ENCODE peak calls at places on chromosome 21, in six cellular contexts. One of them, this sample, is unnamed.
A peak's percentile ranks its signal among the peaks of the same experiment; 100 is the strongest.

GRCh38 chr21:17388226-17388625 is 124.6 kb upstream of the CXADR start:
- DNase-seq in AG04450: no peak
- DNase-seq in iPS-NIHi11: no peak
- DNase-seq in stimulated activated CD4-positive, alpha-beta T cell treated with anti-CD3 and anti-CD28 coated beads, Interleukin-4, amount 100 ng/mL, for 1 hour: no peak
- DNase-seq in BJ: no peak
- DNase-seq in Caco-2: no peak
- DNase-seq in this sample: no peak

GRCh38 chr21:32702702-32703101 is 25.1 kb downstream of the SYNJ1 start:
- DNase-seq in AG04450: peak; percentile 20
- DNase-seq in iPS-NIHi11: no peak
- DNase-seq in stimulated activated CD4-positive, alpha-beta T cell treated with anti-CD3 and anti-CD28 coated beads, Interleukin-4, amount 100 ng/mL, for 1 hour: no peak
- DNase-seq in BJ: no peak
- DNase-seq in Caco-2: no peak
- DNase-seq in this sample: no peak

GRCh38 chr21:45540601-45540970 is 1.7 kb downstream of the SLC19A1 start:
- DNase-seq in AG04450: no peak
- DNase-seq in iPS-NIHi11: no peak
- DNase-seq in stimulated activated CD4-positive, alpha-beta T cell treated with anti-CD3 and anti-CD28 coated beads, Interleukin-4, amount 100 ng/mL, for 1 hour: no peak
- DNase-seq in BJ: no peak
- DNase-seq in Caco-2: peak; percentile 15
- DNase-seq in this sample: no peak

GRCh38 chr21:38505654-38506523 is 7.6 kb upstream of the ERG start:
- DNase-seq in AG04450: peak; percentile 46
- DNase-seq in iPS-NIHi11: peak; percentile 37
- DNase-seq in stimulated activated CD4-positive, alpha-beta T cell treated with anti-CD3 and anti-CD28 coated beads, Interleukin-4, amount 100 ng/mL, for 1 hour: no peak
- DNase-seq in BJ: no peak
- DNase-seq in Caco-2: no peak
- DNase-seq in this sample: peak; percentile 59

GRCh38 chr21:43657355-43658093 is 1.8 kb downstream of the HSF2BP start:
- DNase-seq in AG04450: no peak
- DNase-seq in iPS-NIHi11: no peak
- DNase-seq in stimulated activated CD4-positive, alpha-beta T cell treated with anti-CD3 and anti-CD28 coated beads, Interleukin-4, amount 100 ng/mL, for 1 hour: no peak
- DNase-seq in BJ: no peak
- DNase-seq in Caco-2: no peak
- DNase-seq in this sample: no peak

GRCh38 chr21:35438643-35439404 is 389.7 kb upstream of the RUNX1 start:
- DNase-seq in AG04450: no peak
- DNase-seq in iPS-NIHi11: no peak
- DNase-seq in stimulated activated CD4-positive, alpha-beta T cell treated with anti-CD3 and anti-CD28 coated beads, Interleukin-4, amount 100 ng/mL, for 1 hour: no peak
- DNase-seq in BJ: no peak
- DNase-seq in Caco-2: no peak
- DNase-seq in this sample: no peak

GRCh38 chr21:32329776-32330175 is 31.1 kb downstream of the MRAP start:
- DNase-seq in AG04450: no peak
- DNase-seq in iPS-NIHi11: no peak
- DNase-seq in stimulated activated CD4-positive, alpha-beta T cell treated with anti-CD3 and anti-CD28 coated beads, Interleukin-4, amount 100 ng/mL, for 1 hour: no peak
- DNase-seq in BJ: peak; percentile 6
- DNase-seq in Caco-2: no peak
- DNase-seq in this sample: no peak

GRCh38 chr21:36647279-36648093 is 51.4 kb upstream of the SIM2 start:
- DNase-seq in AG04450: no peak
- DNase-seq in iPS-NIHi11: peak; percentile 68
- DNase-seq in stimulated activated CD4-positive, alpha-beta T cell treated with anti-CD3 and anti-CD28 coated beads, Interleukin-4, amount 100 ng/mL, for 1 hour: no peak
- DNase-seq in BJ: no peak
- DNase-seq in Caco-2: peak; percentile 59
- DNase-seq in this sample: no peak

GRCh38 chr21:31255846-31256395 is 88.1 kb downstream of the TIAM1 start:
- DNase-seq in AG04450: no peak
- DNase-seq in iPS-NIHi11: no peak
- DNase-seq in stimulated activated CD4-positive, alpha-beta T cell treated with anti-CD3 and anti-CD28 coated beads, Interleukin-4, amount 100 ng/mL, for 1 hour: no peak
- DNase-seq in BJ: no peak
- DNase-seq in Caco-2: no peak
- DNase-seq in this sample: no peak

GRCh38 chr21:37435719-37436118 is 69.1 kb downstream of the DYRK1A start:
- DNase-seq in AG04450: no peak
- DNase-seq in iPS-NIHi11: no peak
- DNase-seq in stimulated activated CD4-positive, alpha-beta T cell treated with anti-CD3 and anti-CD28 coated beads, Interleukin-4, amount 100 ng/mL, for 1 hour: no peak
- DNase-seq in BJ: no peak
- DNase-seq in Caco-2: no peak
- DNase-seq in this sample: no peak

GRCh38 chr21:27561116-27561515 is 594.2 kb upstream of the ADAMTS5 start:
- DNase-seq in AG04450: no peak
- DNase-seq in iPS-NIHi11: no peak
- DNase-seq in stimulated activated CD4-positive, alpha-beta T cell treated with anti-CD3 and anti-CD28 coated beads, Interleukin-4, amount 100 ng/mL, for 1 hour: no peak
- DNase-seq in BJ: no peak
- DNase-seq in Caco-2: no peak
- DNase-seq in this sample: no peak

GRCh38 chr21:28537371-28538079 is 455.2 kb downstream of the LTN1 start:
- DNase-seq in AG04450: peak; percentile 94
- DNase-seq in iPS-NIHi11: no peak
- DNase-seq in stimulated activated CD4-positive, alpha-beta T cell treated with anti-CD3 and anti-CD28 coated beads, Interleukin-4, amount 100 ng/mL, for 1 hour: no peak
- DNase-seq in BJ: peak; percentile 99
- DNase-seq in Caco-2: no peak
- DNase-seq in this sample: no peak

GRCh38 chr21:33611006-33611744 is 22.7 kb upstream of the DONSON start:
- DNase-seq in AG04450: no peak
- DNase-seq in iPS-NIHi11: no peak
- DNase-seq in stimulated activated CD4-positive, alpha-beta T cell treated with anti-CD3 and anti-CD28 coated beads, Interleukin-4, amount 100 ng/mL, for 1 hour: no peak
- DNase-seq in BJ: no peak
- DNase-seq in Caco-2: no peak
- DNase-seq in this sample: no peak

GRCh38 chr21:21084179-21084578 is 86.0 kb downstream of the NCAM2 start:
- DNase-seq in AG04450: no peak
- DNase-seq in iPS-NIHi11: no peak
- DNase-seq in stimulated activated CD4-positive, alpha-beta T cell treated with anti-CD3 and anti-CD28 coated beads, Interleukin-4, amount 100 ng/mL, for 1 hour: no peak
- DNase-seq in BJ: no peak
- DNase-seq in Caco-2: no peak
- DNase-seq in this sample: no peak

GRCh38 chr21:39119696-39120290 is 63.5 kb downstream of the PSMG1 start:
- DNase-seq in AG04450: no peak
- DNase-seq in iPS-NIHi11: no peak
- DNase-seq in stimulated activated CD4-positive, alpha-beta T cell treated with anti-CD3 and anti-CD28 coated beads, Interleukin-4, amount 100 ng/mL, for 1 hour: no peak
- DNase-seq in BJ: no peak
- DNase-seq in Caco-2: no peak
- DNase-seq in this sample: no peak

GRCh38 chr21:37862536-37862935 is 53.7 kb downstream of the KCNJ6 start:
- DNase-seq in AG04450: no peak
- DNase-seq in iPS-NIHi11: peak; percentile 73
- DNase-seq in stimulated activated CD4-positive, alpha-beta T cell treated with anti-CD3 and anti-CD28 coated beads, Interleukin-4, amount 100 ng/mL, for 1 hour: no peak
- DNase-seq in BJ: no peak
- DNase-seq in Caco-2: peak; percentile 41
- DNase-seq in this sample: no peak

GRCh38 chr21:42421018-42421793 is 17.5 kb downstream of the UBASH3A start:
- DNase-seq in AG04450: no peak
- DNase-seq in iPS-NIHi11: no peak
- DNase-seq in stimulated activated CD4-positive, alpha-beta T cell treated with anti-CD3 and anti-CD28 coated beads, Interleukin-4, amount 100 ng/mL, for 1 hour: no peak
- DNase-seq in BJ: no peak
- DNase-seq in Caco-2: no peak
- DNase-seq in this sample: no peak

GRCh38 chr21:34582506-34583150 is 32.3 kb downstream of the RCAN1 start:
- DNase-seq in AG04450: peak; percentile 24
- DNase-seq in iPS-NIHi11: peak; percentile 58
- DNase-seq in stimulated activated CD4-positive, alpha-beta T cell treated with anti-CD3 and anti-CD28 coated beads, Interleukin-4, amount 100 ng/mL, for 1 hour: no peak
- DNase-seq in BJ: no peak
- DNase-seq in Caco-2: no peak
- DNase-seq in this sample: no peak

GRCh38 chr21:39082656-39083376 is 100.4 kb downstream of the PSMG1 start:
- DNase-seq in AG04450: no peak
- DNase-seq in iPS-NIHi11: peak; percentile 82
- DNase-seq in stimulated activated CD4-positive, alpha-beta T cell treated with anti-CD3 and anti-CD28 coated beads, Interleukin-4, amount 100 ng/mL, for 1 hour: no peak
- DNase-seq in BJ: no peak
- DNase-seq in Caco-2: peak; percentile 72
- DNase-seq in this sample: no peak

GRCh38 chr21:44454747-44455523 is at the start of gene LRRC3:
- DNase-seq in AG04450: no peak
- DNase-seq in iPS-NIHi11: peak; percentile 98
- DNase-seq in stimulated activated CD4-positive, alpha-beta T cell treated with anti-CD3 and anti-CD28 coated beads, Interleukin-4, amount 100 ng/mL, for 1 hour: peak; percentile 83
- DNase-seq in BJ: peak; percentile 3
- DNase-seq in Caco-2: peak; percentile 94
- DNase-seq in this sample: peak; percentile 47

GRCh38 chr21:43341349-43342163 is 85.4 kb downstream of the SIK1 start:
- DNase-seq in AG04450: no peak
- DNase-seq in iPS-NIHi11: no peak
- DNase-seq in stimulated activated CD4-positive, alpha-beta T cell treated with anti-CD3 and anti-CD28 coated beads, Interleukin-4, amount 100 ng/mL, for 1 hour: no peak
- DNase-seq in BJ: no peak
- DNase-seq in Caco-2: no peak
- DNase-seq in this sample: no peak

GRCh38 chr21:42160111-42160949 is 58.6 kb upstream of the ABCG1 start:
- DNase-seq in AG04450: no peak
- DNase-seq in iPS-NIHi11: no peak
- DNase-seq in stimulated activated CD4-positive, alpha-beta T cell treated with anti-CD3 and anti-CD28 coated beads, Interleukin-4, amount 100 ng/mL, for 1 hour: no peak
- DNase-seq in BJ: no peak
- DNase-seq in Caco-2: peak; percentile 21
- DNase-seq in this sample: no peak

GRCh38 chr21:20276954-20277353 is 721.3 kb upstream of the NCAM2 start:
- DNase-seq in AG04450: no peak
- DNase-seq in iPS-NIHi11: no peak
- DNase-seq in stimulated activated CD4-positive, alpha-beta T cell treated with anti-CD3 and anti-CD28 coated beads, Interleukin-4, amount 100 ng/mL, for 1 hour: no peak
- DNase-seq in BJ: no peak
- DNase-seq in Caco-2: no peak
- DNase-seq in this sample: no peak

GRCh38 chr21:41620541-41620940 is 112.6 kb upstream of the TMPRSS2 start:
- DNase-seq in AG04450: no peak
- DNase-seq in iPS-NIHi11: no peak
- DNase-seq in stimulated activated CD4-positive, alpha-beta T cell treated with anti-CD3 and anti-CD28 coated beads, Interleukin-4, amount 100 ng/mL, for 1 hour: no peak
- DNase-seq in BJ: no peak
- DNase-seq in Caco-2: no peak
- DNase-seq in this sample: no peak

This sample was measured in smooth muscle cell of the brain vasculature.